ENCODE peak calls at places on chromosomes 1 and 21, in eight cellular contexts. Z is astrocyte, S is endodermal cell, E is MM.1S, K is tibial nerve, W is pancreas, R is ovary, J is kidney epithelial cell. F is an unnamed sample. For H3K36me3 and H3K27me3, the result is how much of the 10 kb centered on the place peaks cover.

GRCh38 chr1:170711682-170712081 is 47.8 kb downstream of the PRRX1 start:
- DNase-seq in W (no peak), Z (peak), S (no peak), J (no peak), E (no peak), K (no peak), R (no peak), F (no peak)

GRCh38 chr1:231206856-231207255 is 34.2 kb upstream of the GNPAT start:
- DNase-seq in S (no peak), R (no peak), E (no peak), K (no peak), J (no peak), W (no peak), Z (no peak), F (no peak)

GRCh38 chr1:30250338-30251022 is 472.9 kb downstream of the MATN1 start:
- DNase-seq in R (no peak), K (no peak), Z (no peak), J (no peak), W (no peak), S (no peak), E (no peak), F (no peak)

GRCh38 chr21:37207441-37208009 is 59.6 kb downstream of the VPS26C start:
- DNase-seq in W (peak), J (no peak), E (peak), S (no peak), K (no peak), Z (peak), R (no peak), F (no peak)

GRCh38 chr21:41488080-41488479 is 19.9 kb downstream of the TMPRSS2 start:
- DNase-seq in K (no peak), J (no peak), Z (no peak), R (no peak), S (no peak), W (peak), E (no peak), F (no peak)

GRCh38 chr1:178937770-178938169 is 66.9 kb upstream of the ANGPTL1 start:
- DNase-seq in J (no peak), K (no peak), S (peak), E (no peak), R (peak), W (no peak), Z (no peak), F (no peak)

GRCh38 chr1:227447531-227447990 is 115.8 kb upstream of the ZNF678 start:
- DNase-seq in W (peak), E (no peak), J (no peak), K (no peak), Z (peak), R (no peak), S (peak), F (peak)

GRCh38 chr1:33342041-33342723 is 21.3 kb upstream of the A3GALT2 start:
- DNase-seq in Z (peak), R (peak), S (peak), E (no peak), W (peak), K (peak), J (peak), F (no peak)

GRCh38 chr1:24067978-24068377 is 44.0 kb downstream of the MYOM3 start:
- DNase-seq in J (no peak), Z (no peak), E (no peak), R (no peak), W (no peak), S (no peak), K (no peak), F (no peak)

GRCh38 chr1:230246551-230246950 is 179.5 kb downstream of the GALNT2 start:
- DNase-seq in K (no peak), S (no peak), E (no peak), W (no peak), J (no peak), Z (no peak), R (no peak), F (no peak)

GRCh38 chr1:218642033-218642954 is 297.2 kb downstream of the TGFB2 start:
- DNase-seq in Z (no peak), K (no peak), S (no peak), W (no peak), R (no peak), J (no peak), E (no peak), F (no peak)

GRCh38 chr1:213131851-213132655 is 81.0 kb downstream of the RPS6KC1 start:
- DNase-seq in K (no peak), Z (no peak), W (no peak), S (no peak), J (no peak), E (no peak), R (no peak), F (no peak)

GRCh38 chr1:5980314-5981008 is 11.8 kb downstream of the NPHP4 start:
- DNase-seq in W (no peak), Z (no peak), J (peak), S (peak), K (peak), E (no peak), R (peak), F (peak)

GRCh38 chr1:103953386-103953785 is 203.7 kb downstream of the AMY1C start:
- DNase-seq in E (no peak), S (no peak), W (no peak), K (no peak), R (no peak), Z (no peak), J (no peak), F (no peak)

GRCh38 chr1:238892612-238893011 is 493.8 kb upstream of the CHRM3 start:
- DNase-seq in E (no peak), Z (peak), W (no peak), J (peak), S (no peak), R (no peak), K (no peak), F (no peak)

GRCh38 chr1:206513312-206514111 is 6.2 kb downstream of the RASSF5 start:
- DNase-seq in W (peak), E (peak), R (peak), K (peak), Z (peak), S (no peak), J (no peak), F (no peak)

DNA sequence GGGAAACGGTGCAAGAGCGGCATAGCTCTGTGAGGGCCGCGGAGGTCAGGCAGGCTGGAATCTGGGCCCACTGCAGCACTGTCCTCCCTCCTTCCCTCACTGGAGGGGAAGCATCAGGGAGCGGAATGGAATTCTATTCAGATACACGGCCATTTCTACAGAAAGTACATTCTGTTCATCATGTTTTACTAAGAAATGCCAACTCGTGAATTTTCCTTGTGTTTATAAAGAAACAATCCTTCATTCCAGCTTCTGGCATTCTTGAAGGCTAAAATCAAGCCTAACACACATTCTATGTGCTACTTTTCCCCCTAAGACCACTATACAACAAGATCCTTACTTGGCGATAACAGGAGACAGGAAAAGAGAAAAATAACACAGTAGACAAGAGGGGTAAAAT is 212.1 kb downstream of the SIPA1L2 start:
- DNase-seq in J (no peak), Z (no peak), K (no peak), E (no peak), R (no peak), S (no peak), W (no peak), F (no peak)
- H3K36me3 ChIP-seq in J (under half), Z (under half), K (under half), E (under half), R (under half), S (half or more), W (under half), F (half or more)

GRCh38 chr1:118155106-118155505 is 29.9 kb downstream of the SPAG17 start:
- DNase-seq in S (no peak), K (no peak), J (no peak), R (no peak), Z (no peak), E (no peak), W (no peak), F (no peak)

GRCh38 chr1:118154220-118154619 is 30.8 kb downstream of the SPAG17 start:
- DNase-seq in E (peak), R (no peak), W (no peak), J (no peak), S (no peak), K (no peak), Z (no peak), F (no peak)

GRCh38 chr1:118148034-118148433 is 37.0 kb downstream of the SPAG17 start:
- DNase-seq in K (no peak), S (peak), R (no peak), Z (peak), W (no peak), J (no peak), E (no peak), F (no peak)

GRCh38 chr1:118147542-118147941 is 37.5 kb downstream of the SPAG17 start:
- DNase-seq in J (peak), W (no peak), S (no peak), K (no peak), Z (peak), E (no peak), R (no peak), F (no peak)

GRCh38 chr1:118151312-118151937 is 33.6 kb downstream of the SPAG17 start:
- DNase-seq in E (peak), W (peak), R (peak), S (peak), Z (peak), J (peak), K (peak), F (peak)
- TF ChIP-seq CTCF in E (peak), W (peak), R (no peak), S (peak), Z (peak), J (peak), K (peak), F (peak)

GRCh38 chr1:223074427-223074826 is 68.6 kb downstream of the TLR5 start:
- DNase-seq in Z (no peak), W (no peak), R (no peak), S (no peak), E (no peak), K (no peak), J (no peak), F (no peak)

GRCh38 chr1:223075834-223076233 is 67.2 kb downstream of the TLR5 start:
- DNase-seq in S (no peak), R (no peak), Z (no peak), J (no peak), K (no peak), E (no peak), W (no peak), F (no peak)

GRCh38 chr1:223076382-223076781 is 66.7 kb downstream of the TLR5 start:
- DNase-seq in K (no peak), W (no peak), E (no peak), R (no peak), Z (no peak), J (no peak), S (no peak), F (no peak)

GRCh38 chr1:223077434-223077833 is 65.6 kb downstream of the TLR5 start:
- DNase-seq in J (no peak), K (no peak), R (no peak), E (no peak), Z (no peak), W (no peak), S (peak), F (no peak)

GRCh38 chr1:223074901-223075300 is 68.1 kb downstream of the TLR5 start:
- DNase-seq in W (no peak), R (no peak), E (no peak), K (no peak), J (no peak), S (no peak), Z (no peak), F (no peak)
- H3K27me3 ChIP-seq in W (under half), R (under half), E (under half), K (under half), J (under half), S (under half), Z (under half), F (under half)

GRCh38 chr21:46641656-46642055 is 6.2 kb downstream of the PRMT2 start:
- DNase-seq in K (no peak), E (no peak), Z (no peak), J (no peak), W (no peak), R (no peak), S (no peak), F (no peak)
- H3K36me3 ChIP-seq in K (half or more), E (under half), Z (under half), J (under half), W (under half), R (under half), S (half or more), F (half or more)

DNA sequence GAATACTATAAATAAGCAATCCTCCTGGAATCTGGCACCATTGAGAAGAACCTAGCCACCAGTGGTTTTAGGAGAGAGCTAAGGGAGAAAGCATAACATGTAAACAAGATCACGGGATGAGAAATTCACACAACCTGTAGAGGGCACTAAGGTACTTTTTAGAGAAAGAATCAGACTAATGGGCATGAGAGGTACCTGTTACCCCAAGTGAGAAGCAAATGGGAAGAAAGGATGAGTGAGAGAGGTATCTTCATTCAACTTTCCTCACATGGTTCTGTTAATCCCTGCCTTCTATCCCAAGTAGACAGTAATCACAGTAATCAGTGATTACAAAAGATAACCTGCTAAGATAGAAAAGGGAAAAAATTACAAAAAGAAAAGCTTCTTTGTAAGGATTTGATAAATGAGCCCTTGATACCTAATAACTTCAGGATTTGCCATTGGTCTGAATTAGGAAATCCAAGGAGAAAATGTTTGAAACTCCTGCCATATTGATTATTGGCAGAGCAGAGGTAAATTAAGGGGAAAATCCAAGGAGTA is 251.1 kb upstream of the ADGRL2 start:
- DNase-seq in R (no peak), K (no peak), W (no peak), E (peak), S (no peak), J (peak), Z (peak), F (no peak)
- TF ChIP-seq CTCF in R (no peak), K (no peak), W (no peak), E (peak), S (peak), J (peak), Z (peak), F (peak)

DNA sequence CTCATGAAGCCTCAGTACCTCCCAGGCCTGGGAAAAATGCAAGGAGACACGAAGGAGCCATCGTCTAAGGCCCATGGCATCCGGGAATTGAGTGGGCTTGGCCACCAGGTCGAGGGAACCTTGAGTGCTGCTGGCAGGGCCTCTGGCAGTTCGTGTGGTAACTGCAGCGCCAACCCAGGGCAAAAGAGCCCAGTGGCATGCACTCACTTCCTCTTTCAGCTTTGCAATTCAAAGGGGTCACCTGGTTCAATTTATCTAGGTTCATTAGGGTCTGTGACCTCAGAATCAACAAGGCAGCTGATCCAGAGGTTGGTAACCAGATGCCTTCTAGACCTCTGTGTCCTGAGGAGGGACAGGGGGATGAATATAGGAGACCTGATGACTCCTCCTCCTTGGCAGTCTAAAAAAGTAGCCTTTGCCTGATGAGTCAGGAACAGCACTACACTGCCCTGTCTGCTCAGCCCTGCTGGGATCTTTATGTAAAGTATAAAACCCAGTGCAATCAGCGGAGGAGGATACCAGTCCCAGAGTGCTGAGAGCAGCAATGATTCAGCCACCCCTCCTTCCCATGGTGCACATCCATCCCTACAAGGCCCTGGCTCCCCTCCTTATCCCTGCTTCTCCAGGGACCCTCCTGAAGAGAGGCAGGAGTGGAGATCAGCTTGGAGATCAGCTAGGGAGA is 11.1 kb upstream of the FMOD start:
- DNase-seq in J (no peak), R (peak), Z (peak), S (no peak), E (no peak), K (no peak), W (no peak), F (peak)
- H3K27me3 ChIP-seq in J (under half), R (under half), Z (under half), S (under half), E (under half), K (under half), W (under half), F (under half)

GRCh38 chr1:236815941-236816340 is 20.8 kb downstream of the MTR start:
- DNase-seq in S (peak), K (no peak), R (no peak), W (no peak), E (no peak), Z (no peak), J (no peak), F (no peak)
- H3K36me3 ChIP-seq in S (under half), K (half or more), R (under half), W (under half), E (under half), Z (under half), J (under half), F (half or more)

GRCh38 chr1:116881879-116882520 is 27.7 kb upstream of the PTGFRN start:
- DNase-seq in W (peak), Z (peak), J (no peak), K (no peak), S (peak), E (no peak), R (peak), F (peak)
- TF ChIP-seq CTCF in W (peak), Z (no peak), J (peak), K (no peak), S (peak), E (no peak), R (no peak), F (peak)